ENCODE peak calls at places on chromosomes 7 and 10, in five cellular contexts. I is fibroblast of the aortic adventitia, G is lung, X is GM12865, R is RWPE1. E is an unnamed sample.

GRCh38 chr7:95590387-95591248 is 5.7 kb downstream of the PDK4 start:
- DNase-seq in I (no peak), G (no peak), X (no peak), R (no peak), E (no peak)

GRCh38 chr10:31554556-31554955 is 235.5 kb downstream of the ZEB1 start:
- DNase-seq in I (peak; percentile 82), G (no peak), X (no peak), R (no peak), E (no peak)

GRCh38 chr10:119454231-119454804 is 88.2 kb downstream of the RGS10 start:
- DNase-seq in I (no peak), G (no peak), X (no peak), R (no peak), E (no peak)

GRCh38 chr10:110361800-110362456 is 57.2 kb upstream of the SMNDC1 start:
- DNase-seq in I (no peak), G (no peak), X (peak; percentile 50), R (no peak), E (no peak)

GRCh38 chr7:8035647-8036518 is 67.3 kb downstream of the GLCCI1 start:
- DNase-seq in I (peak; percentile 35), G (no peak), X (peak; percentile 64), R (no peak), E (no peak)

GRCh38 chr7:55423277-55423711 is 58.2 kb downstream of the LANCL2 start:
- DNase-seq in I (peak; percentile 50), G (no peak), X (no peak), R (no peak), E (no peak)

GRCh38 chr7:78901566-78901965 is 551.9 kb downstream of the MAGI2 start:
- DNase-seq in I (no peak), G (no peak), X (no peak), R (no peak), E (no peak)

GRCh38 chr10:79413196-79413595 is 32.2 kb downstream of the ZCCHC24 start:
- DNase-seq in I (no peak), G (no peak), X (peak; percentile 48), R (no peak), E (no peak)

GRCh38 chr7:156635529-156636385 is 4.8 kb upstream of the RNF32 start:
- DNase-seq in I (no peak), G (no peak), X (no peak), R (no peak), E (no peak)

GRCh38 chr10:24313233-24313632 is 104.3 kb downstream of the KIAA1217 start:
- DNase-seq in I (no peak), G (no peak), X (no peak), R (no peak), E (no peak)

GRCh38 chr7:114933665-114934064 is 11.8 kb downstream of the MDFIC start:
- DNase-seq in I (no peak), G (no peak), X (no peak), R (no peak), E (no peak)

GRCh38 chr10:61733358-61733940 is 70.7 kb downstream of the CABCOCO1 start:
- DNase-seq in I (peak; percentile 77), G (no peak), X (peak; percentile 33), R (peak; percentile 15), E (no peak)

GRCh38 chr10:131018886-131019500 is 292.5 kb downstream of the TCERG1L start:
- DNase-seq in I (no peak), G (no peak), X (no peak), R (no peak), E (no peak)

GRCh38 chr10:16520900-16521299 is 779 bp downstream of the C1QL3 start:
- DNase-seq in I (peak; percentile 9), G (no peak), X (peak; percentile 68), R (no peak), E (no peak)

GRCh38 chr10:16519250-16519907 is 2.3 kb downstream of the C1QL3 start:
- DNase-seq in I (no peak), G (no peak), X (peak; percentile 68), R (no peak), E (no peak)

GRCh38 chr10:16519908-16520861 is 1.5 kb downstream of the C1QL3 start:
- DNase-seq in I (no peak), G (no peak), X (peak; percentile 31), R (no peak), E (no peak)

GRCh38 chr10:16521311-16522016 is at the start of gene C1QL3:
- DNase-seq in I (peak; percentile 15), G (no peak), X (peak; percentile 54), R (no peak), E (no peak)

DNA sequence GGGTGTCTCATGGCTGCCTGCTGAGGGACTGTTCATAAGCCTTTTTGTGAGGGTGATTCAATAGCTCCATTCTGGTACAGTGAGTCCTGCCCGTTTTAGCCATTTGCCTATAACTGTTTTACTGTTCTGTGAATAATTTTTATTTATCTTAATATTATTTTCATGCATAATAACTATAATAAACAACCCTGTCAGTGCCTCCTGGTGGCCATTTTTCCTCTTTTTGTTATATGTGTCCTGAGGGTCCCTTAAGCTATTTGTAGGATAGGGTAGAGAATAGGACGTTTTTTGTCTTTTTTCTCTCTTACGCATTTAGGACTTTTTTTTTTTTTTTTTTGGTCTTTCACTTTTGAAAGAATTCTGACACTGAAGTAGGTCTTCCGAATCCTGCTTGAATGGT is 2.9 kb downstream of the C1QL3 start:
- DNase-seq in I (no peak), G (no peak), X (peak; percentile 5), R (no peak), E (no peak)
- TF ChIP-seq CTCF in I (peak; percentile 48), G (no peak), X (no peak), R (no peak), E (peak; percentile 31)

DNA sequence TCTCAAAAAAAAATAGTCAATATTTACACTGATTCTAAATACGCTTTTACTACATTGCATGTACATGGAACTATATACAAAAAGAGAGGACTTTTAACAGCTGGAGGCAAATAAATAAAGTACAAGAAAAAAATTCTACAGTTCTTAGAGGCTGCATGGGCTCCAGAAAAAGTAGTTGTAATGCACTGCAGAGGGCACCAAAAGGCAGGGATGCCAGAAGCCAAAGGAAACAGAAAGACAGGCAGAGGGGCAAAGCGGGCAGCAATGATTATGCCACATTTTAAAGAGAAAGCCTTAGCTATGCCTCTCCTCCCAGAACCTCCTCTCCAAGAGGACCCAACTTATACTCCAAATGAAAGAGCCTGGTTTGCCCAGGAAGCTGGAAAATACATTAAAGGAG is 11.6 kb upstream of the ADCK2 start:
- DNase-seq in I (no peak), G (no peak), X (no peak), R (no peak), E (no peak)
- TF ChIP-seq CTCF in I (no peak), G (no peak), X (no peak), R (no peak), E (peak; percentile 62)

GRCh38 chr10:99849057-99849456 is 66.6 kb downstream of the ABCC2 start:
- DNase-seq in I (no peak), G (no peak), X (no peak), R (no peak), E (no peak)

GRCh38 chr10:99845837-99846382 is 63.5 kb downstream of the ABCC2 start:
- DNase-seq in I (peak; percentile 98), G (peak; percentile 79), X (peak; percentile 92), R (peak; percentile 78), E (peak; percentile 90)

GRCh38 chr10:99843310-99843709 is 60.9 kb downstream of the ABCC2 start:
- DNase-seq in I (peak; percentile 64), G (no peak), X (no peak), R (no peak), E (no peak)

GRCh38 chr10:99841746-99842145 is 59.3 kb downstream of the ABCC2 start:
- DNase-seq in I (no peak), G (no peak), X (no peak), R (no peak), E (no peak)

GRCh38 chr10:99844433-99844955 is 62.1 kb downstream of the ABCC2 start:
- DNase-seq in I (no peak), G (no peak), X (no peak), R (no peak), E (no peak)
- TF ChIP-seq CTCF in I (no peak), G (no peak), X (no peak), R (no peak), E (no peak)

GRCh38 chr7:149877890-149878522 is 4.2 kb downstream of the ATP6V0E2 start:
- DNase-seq in I (no peak), G (no peak), X (no peak), R (no peak), E (no peak)
- TF ChIP-seq CTCF in I (no peak), G (no peak), X (no peak), R (no peak), E (no peak)

DNA sequence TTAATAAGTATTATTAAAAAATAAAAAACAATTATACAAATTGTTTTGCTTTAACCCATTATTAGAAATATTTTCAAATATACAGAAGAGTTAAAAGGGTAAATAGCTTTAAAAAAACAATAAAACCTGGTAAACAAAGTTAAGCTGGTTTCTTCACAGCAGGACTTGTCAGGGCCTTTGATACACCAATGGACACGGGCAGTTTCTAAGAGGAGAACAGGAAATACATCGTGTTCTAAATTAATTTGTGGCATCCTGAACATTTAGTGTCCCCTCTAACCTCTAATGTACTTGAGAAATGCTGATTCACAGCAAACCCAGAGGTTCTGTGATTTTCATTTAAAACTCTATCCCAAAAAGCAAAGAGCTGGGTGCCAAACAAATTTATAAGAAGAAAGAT is 80.8 kb downstream of the RAB11FIP2 start:
- DNase-seq in I (no peak), G (no peak), X (no peak), R (no peak), E (no peak)
- TF ChIP-seq CTCF in I (no peak), G (no peak), X (no peak), R (no peak), E (no peak)

GRCh38 chr7:51316666-51317581 is at the start of gene COBL:
- DNase-seq in I (no peak), G (peak; percentile 57), X (no peak), R (peak; percentile 30), E (peak; percentile 78)
- TF ChIP-seq CTCF in I (no peak), G (no peak), X (no peak), R (no peak), E (no peak)

GRCh38 chr10:98971464-98971863 is 264.2 kb downstream of the HPSE2 start:
- DNase-seq in I (no peak), G (no peak), X (no peak), R (no peak), E (no peak)
- TF ChIP-seq CTCF in I (no peak), G (no peak), X (no peak), R (no peak), E (no peak)

DNA sequence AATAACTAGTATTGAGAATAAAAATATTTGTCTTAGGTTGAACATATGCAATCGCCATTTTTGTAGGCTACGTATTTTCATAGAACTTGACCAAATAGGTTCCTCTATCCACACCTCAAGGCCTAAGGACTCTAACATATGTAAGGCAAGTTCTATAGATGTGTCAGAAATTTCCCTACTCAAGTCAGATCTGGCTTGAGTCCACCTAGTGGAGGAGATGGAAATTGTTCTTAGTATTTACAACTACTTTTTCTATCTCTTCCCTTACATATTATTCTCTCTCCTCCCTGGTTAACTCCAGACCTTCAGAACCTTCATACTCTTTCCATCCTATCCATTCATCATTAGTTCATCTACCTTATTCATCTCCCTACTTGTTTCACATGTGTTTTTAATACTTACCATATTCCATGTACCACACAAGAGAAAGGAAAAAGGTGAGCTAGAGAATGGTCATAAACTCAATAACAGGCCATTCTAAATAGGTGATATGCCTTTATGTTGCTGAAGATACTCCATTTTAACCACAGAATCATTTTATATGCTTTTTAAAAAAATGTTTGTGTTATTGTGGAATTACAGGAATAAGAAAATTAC is 174.5 kb upstream of the HDAC9 start:
- DNase-seq in I (peak; percentile 71), G (no peak), X (peak; percentile 59), R (peak; percentile 45), E (no peak)
- TF ChIP-seq CTCF in I (peak; percentile 70), G (no peak), X (peak; percentile 60), R (peak; percentile 66), E (peak; percentile 71)

E was measured in osteocyte.